ENCODE peak calls at places on chromosomes 12 and 14, in four cellular contexts. U, P, Q and H are unnamed samples.

GRCh38 chr14:69879175-69880047 is at the start of gene SMOC1:
- DNase-seq in P (peak; percentile 95), Q (no peak), U (no peak), H (no peak)

GRCh38 chr12:52245962-52246577 is 13.0 kb downstream of the KRT7 start:
- DNase-seq in Q (no peak), P (no peak), U (no peak), H (no peak)

GRCh38 chr12:106152334-106152733 is 13.6 kb upstream of the NUAK1 start:
- DNase-seq in Q (no peak), P (no peak), U (no peak), H (no peak)

GRCh38 chr12:122891661-122892525 is 4.0 kb downstream of the VPS37B start:
- DNase-seq in U (no peak), Q (no peak), P (peak; percentile 64), H (no peak)

GRCh38 chr12:50621435-50622304 is 116.9 kb downstream of the DIP2B start:
- DNase-seq in Q (no peak), U (no peak), P (peak; percentile 73), H (no peak)

GRCh38 chr14:34365309-34365915 is 96.6 kb downstream of the SPTSSA start:
- DNase-seq in Q (no peak), P (peak; percentile 11), U (no peak), H (no peak)

GRCh38 chr14:93266127-93266526 is 59.1 kb downstream of the UBR7 start:
- DNase-seq in Q (no peak), U (no peak), P (no peak), H (no peak)

GRCh38 chr14:40204441-40205175 is 772.4 kb upstream of the FBXO33 start:
- DNase-seq in U (no peak), Q (no peak), P (peak; percentile 31), H (no peak)

GRCh38 chr14:21300892-21301291 is 21.0 kb downstream of the RPGRIP1 start:
- DNase-seq in P (peak; percentile 77), Q (peak; percentile 18), U (no peak), H (no peak)
- H3K4me3 ChIP-seq in P (peak overlapping the region; percentile 44), Q (peak overlapping the region; percentile 32), U (peak overlapping the region; percentile 53), H (peak overlapping the region; percentile 6)

GRCh38 chr12:15717940-15718567 is 71.1 kb downstream of the EPS8 start:
- DNase-seq in U (no peak), Q (no peak), P (no peak), H (no peak)

GRCh38 chr12:15714256-15714655 is 74.9 kb downstream of the EPS8 start:
- DNase-seq in U (no peak), P (no peak), Q (no peak), H (no peak)

GRCh38 chr12:15712823-15713663 is 76.1 kb downstream of the EPS8 start:
- DNase-seq in Q (no peak), P (no peak), U (no peak), H (no peak)

GRCh38 chr12:15719230-15719629 is 70.0 kb downstream of the EPS8 start:
- DNase-seq in U (no peak), P (no peak), Q (no peak), H (no peak)

DNA sequence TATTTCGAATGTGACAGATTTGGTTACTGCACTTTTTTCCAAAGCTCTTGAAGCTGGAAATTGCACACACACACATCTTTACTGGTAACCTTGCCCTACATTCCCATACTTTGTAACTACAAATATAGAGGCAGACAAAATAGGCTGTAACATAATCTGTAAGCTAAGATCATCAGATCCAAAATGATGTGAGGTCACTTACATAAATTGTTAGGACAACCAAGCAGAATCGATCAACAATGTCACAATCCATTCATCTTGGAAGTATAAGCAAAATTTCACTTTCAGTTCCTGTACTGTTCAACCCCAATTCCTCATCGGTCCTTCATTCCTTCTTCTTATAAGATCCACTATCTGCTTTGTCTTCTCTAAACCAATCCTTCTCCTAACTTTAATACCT is 72.6 kb downstream of the EPS8 start:
- DNase-seq in Q (no peak), U (no peak), P (no peak), H (no peak)
- H3K4me1 ChIP-seq in Q (no peaks in the 10 kb centered on the region), U (no peaks in the 10 kb centered on the region), P (peaks cover 7% of the 10 kb centered on the region), H (no peaks in the 10 kb centered on the region)

DNA sequence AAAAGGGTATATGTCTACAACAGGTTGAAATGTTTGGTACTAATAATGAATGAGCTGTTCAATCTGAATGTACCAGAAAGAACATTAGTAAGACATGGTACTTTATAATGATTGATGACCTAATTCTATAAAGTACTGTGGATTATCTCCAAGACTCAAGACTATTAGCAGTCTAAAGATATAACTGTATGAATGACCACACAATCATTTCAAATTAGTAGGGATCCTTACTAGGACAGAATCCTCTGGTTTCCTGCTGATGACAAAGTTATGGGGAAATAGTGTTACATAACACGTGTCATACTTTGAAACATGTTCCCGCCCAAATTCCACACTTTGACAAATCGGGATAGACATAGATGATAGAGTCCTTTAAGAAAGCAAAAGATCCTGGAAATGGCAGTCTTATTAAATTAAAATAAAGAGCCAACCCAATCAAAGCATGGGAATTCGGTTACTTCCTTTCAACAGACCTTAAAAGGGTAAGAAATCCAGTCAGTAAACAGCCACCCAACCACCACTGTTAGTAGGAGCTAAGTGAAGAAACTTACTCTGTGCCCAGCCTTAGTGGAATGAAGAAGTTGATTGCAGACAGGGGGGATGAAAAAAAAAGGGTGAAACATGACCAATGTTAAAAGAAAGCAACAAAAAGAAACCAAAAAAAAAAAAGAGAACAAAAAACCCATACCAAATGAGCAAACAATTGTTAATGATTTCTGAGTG is 2.8 kb downstream of the VPS29 start:
- DNase-seq in U (no peak), P (no peak), Q (no peak), H (no peak)
- H3K27ac ChIP-seq in U (no peak overlapping the region), P (no peak overlapping the region), Q (no peak overlapping the region), H (no peak overlapping the region)

DNA sequence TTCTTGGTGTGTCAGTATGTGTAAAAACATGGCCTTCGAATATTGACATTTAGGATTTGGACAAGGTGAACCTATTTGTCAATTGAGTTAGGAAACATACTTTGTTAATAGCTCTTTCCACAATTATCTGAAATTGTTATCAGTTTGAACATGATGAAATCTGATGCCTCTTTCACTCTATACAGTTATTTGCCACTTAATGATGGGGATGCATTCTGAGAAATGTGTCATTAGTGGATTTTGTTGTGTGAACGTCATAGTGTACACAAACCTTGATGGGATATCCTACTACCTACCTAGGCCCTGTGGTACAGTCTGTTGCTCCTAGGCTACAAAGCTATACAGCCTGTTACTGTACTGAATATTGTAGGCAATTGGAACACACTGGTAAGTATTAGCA is 4.8 kb downstream of the TULP3 start:
- DNase-seq in Q (no peak), P (no peak), U (no peak), H (no peak)
- H3K4me3 ChIP-seq in Q (no peak overlapping the region), P (no peak overlapping the region), U (no peak overlapping the region), H (no peak overlapping the region)

DNA sequence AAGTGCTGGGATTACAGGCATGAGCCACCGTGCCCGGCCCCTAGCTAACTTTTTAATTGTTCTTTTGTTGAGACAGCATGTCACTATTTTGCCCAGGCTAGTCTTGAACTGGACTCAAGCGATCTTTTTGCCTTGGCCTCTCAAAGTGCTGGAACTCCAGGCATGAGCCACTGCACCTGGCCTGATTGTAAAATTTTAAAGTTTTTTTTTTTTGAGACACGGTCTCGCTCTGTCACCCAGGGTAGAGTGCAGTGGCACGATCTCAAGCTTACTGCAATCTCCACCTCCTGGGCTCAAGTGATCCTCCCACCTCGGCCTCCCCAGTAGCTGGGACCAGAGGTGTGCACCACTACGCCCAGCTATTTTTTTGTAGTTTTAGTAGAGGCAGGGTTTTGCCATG is 79.1 kb upstream of the SINHCAF start:
- DNase-seq in P (no peak), Q (no peak), U (no peak), H (no peak)
- H3K4me1 ChIP-seq in P (peaks cover 6% of the 10 kb centered on the region), Q (no peaks in the 10 kb centered on the region), U (no peaks in the 10 kb centered on the region), H (no peaks in the 10 kb centered on the region)

GRCh38 chr12:3901116-3901515 is 27.9 kb upstream of the PARP11 start:
- DNase-seq in P (no peak), Q (no peak), U (no peak), H (no peak)

GRCh38 chr12:3898751-3899150 is 25.6 kb upstream of the PARP11 start:
- DNase-seq in Q (no peak), U (no peak), P (no peak), H (no peak)

GRCh38 chr12:3897400-3897910 is 24.3 kb upstream of the PARP11 start:
- DNase-seq in P (no peak), Q (no peak), U (peak; percentile 62), H (no peak)

GRCh38 chr12:3892631-3893030 is 19.4 kb upstream of the PARP11 start:
- DNase-seq in Q (no peak), P (no peak), U (peak; percentile 17), H (no peak)

GRCh38 chr12:3896851-3897351 is 23.7 kb upstream of the PARP11 start:
- DNase-seq in U (peak; percentile 11), P (peak; percentile 52), Q (no peak), H (no peak)
- H3K27ac ChIP-seq in U (peak overlapping the region; percentile 79), P (peak overlapping the region; percentile 26), Q (no peak overlapping the region), H (peak overlapping the region; percentile 71)

GRCh38 chr14:61439779-61440418 is 118.5 kb downstream of the PRKCH start:
- DNase-seq in U (no peak), Q (no peak), P (no peak), H (no peak)
- H3K4me3 ChIP-seq in U (peak overlapping the region; percentile 76), Q (peak overlapping the region; percentile 52), P (no peak overlapping the region), H (peak overlapping the region; percentile 45)

GRCh38 chr14:73467377-73467776 is 9.0 kb upstream of the NUMB start:
- DNase-seq in U (no peak), Q (no peak), P (no peak), H (no peak)
- H3K4me1 ChIP-seq in U (peaks cover 4% of the 10 kb centered on the region), Q (no peaks in the 10 kb centered on the region), P (peaks cover 5% of the 10 kb centered on the region), H (no peaks in the 10 kb centered on the region)

GRCh38 chr12:63396135-63396534 is 245.1 kb upstream of the AVPR1A start:
- DNase-seq in Q (no peak), P (no peak), U (no peak), H (no peak)

GRCh38 chr12:63400746-63401145 is 249.7 kb upstream of the AVPR1A start:
- DNase-seq in P (no peak), U (no peak), Q (no peak), H (no peak)

GRCh38 chr12:63403256-63403655 is 252.3 kb upstream of the AVPR1A start:
- DNase-seq in P (no peak), U (no peak), Q (no peak), H (no peak)

GRCh38 chr12:63397807-63398206 is 246.8 kb upstream of the AVPR1A start:
- DNase-seq in P (no peak), U (no peak), Q (no peak), H (no peak)

DNA sequence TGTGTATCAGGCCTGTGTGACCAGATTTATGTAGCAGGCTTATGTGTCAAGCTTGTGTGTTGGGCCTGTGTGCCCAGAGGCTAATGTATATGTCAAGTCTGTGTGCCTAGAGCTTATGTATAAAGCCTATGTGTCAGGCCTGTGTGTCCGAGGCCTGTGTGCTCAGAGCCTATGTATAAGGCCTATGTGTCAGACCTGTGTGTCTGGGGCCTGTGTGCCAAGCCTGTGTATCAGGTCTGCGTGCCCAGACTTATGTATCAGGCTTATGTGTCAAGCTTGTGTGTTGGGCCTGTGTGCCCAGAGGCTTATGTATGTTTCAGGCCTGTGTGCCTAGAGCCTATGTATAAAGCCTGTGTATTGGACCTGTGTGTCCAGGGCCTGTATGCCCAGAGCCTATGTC is 249.3 kb upstream of the AVPR1A start:
- DNase-seq in Q (no peak), U (no peak), P (no peak), H (no peak)
- H3K27ac ChIP-seq in Q (no peak overlapping the region), U (no peak overlapping the region), P (no peak overlapping the region), H (no peak overlapping the region)